ENCODE peak calls at places on chromosomes 16 and 17, in seven cellular contexts. O is heart right ventricle, V is IMR-90, X is neural crest cell, E is HFFc6, H is nephron progenitor cell, U is foreskin keratinocyte. Q is an unnamed sample.
A peak's percentile ranks its signal among the peaks of the same experiment; 100 is the strongest.

GRCh38 chr17:75680431-75680830 is 13.3 kb downstream of the SAP30BP start:
- DNase-seq in O (no peak), V (no peak), X (no peak), E (no peak), H (no peak), U (no peak), Q (no peak)

GRCh38 chr16:29922986-29923501 is 3.0 kb downstream of the KCTD13 start:
- DNase-seq in O (no peak), V (no peak), X (no peak), E (no peak), H (no peak), U (no peak), Q (no peak)

GRCh38 chr17:17420035-17420434 is 56.8 kb upstream of the MED9 start:
- DNase-seq in O (peak; percentile 84), V (no peak), X (no peak), E (no peak), H (no peak), U (no peak), Q (no peak)

GRCh38 chr17:66398059-66398458 is 95.6 kb downstream of the PRKCA start:
- DNase-seq in O (no peak), V (no peak), X (no peak), E (no peak), H (no peak), U (no peak), Q (no peak)

GRCh38 chr17:47698749-47699535 is 5.0 kb downstream of the TBKBP1 start:
- DNase-seq in O (peak; percentile 61), V (peak; percentile 29), X (peak; percentile 76), E (peak; percentile 37), H (peak; percentile 85), U (no peak), Q (no peak)

GRCh38 chr16:30948956-30949654 is at the start of gene ORAI3:
- DNase-seq in O (peak; percentile 81), V (peak; percentile 44), X (peak; percentile 60), E (peak; percentile 62), H (peak; percentile 71), U (no peak), Q (peak; percentile 54)

GRCh38 chr16:1780677-1781072 is 1.7 kb downstream of the SPSB3 start:
- DNase-seq in O (no peak), V (no peak), X (no peak), E (no peak), H (no peak), U (no peak), Q (no peak)

GRCh38 chr16:83887088-83887487 is 11.8 kb upstream of the MLYCD start:
- DNase-seq in O (no peak), V (no peak), X (no peak), E (peak; percentile 28), H (no peak), U (no peak), Q (peak; percentile 16)

GRCh38 chr17:17824119-17824779 is 12.5 kb downstream of the SREBF1 start:
- DNase-seq in O (no peak), V (no peak), X (no peak), E (no peak), H (no peak), U (no peak), Q (no peak)

GRCh38 chr17:44568311-44568710 is 11.0 kb downstream of the FZD2 start:
- DNase-seq in O (no peak), V (no peak), X (no peak), E (no peak), H (no peak), U (no peak), Q (no peak)

DNA sequence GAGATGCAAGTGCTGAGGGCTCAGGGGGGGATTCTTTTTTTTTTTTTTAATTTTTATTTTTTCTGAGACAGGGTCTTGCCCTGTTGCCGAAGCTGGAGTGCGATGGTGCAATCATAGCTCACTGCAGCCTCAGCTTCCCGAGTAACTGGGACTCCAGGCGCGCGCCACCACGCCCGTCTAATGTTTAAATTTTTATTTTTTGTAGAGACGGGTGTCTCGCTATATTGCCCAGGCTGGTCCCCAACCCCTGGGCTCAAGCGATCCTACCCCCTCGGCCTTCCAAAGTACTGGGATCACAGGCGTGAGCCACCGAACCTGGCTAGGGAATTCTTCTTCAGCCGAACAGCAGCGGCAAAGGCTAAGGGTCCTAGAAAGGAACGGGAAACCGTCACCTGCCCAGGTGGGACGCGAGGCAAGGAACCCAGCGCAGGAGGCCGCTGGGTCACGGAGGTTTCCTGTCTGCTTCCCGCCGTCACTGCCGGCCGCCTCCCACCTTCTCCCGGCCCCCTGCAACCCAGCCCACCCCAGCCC is 13.3 kb upstream of the OR1F1 start:
- DNase-seq in O (no peak), V (no peak), X (no peak), E (no peak), H (no peak), U (no peak), Q (no peak)
- TF ChIP-seq CTCF in O (no peak), V (no peak), X (no peak), E (no peak), H (peak; percentile 6), U (no peak), Q (no peak)

DNA sequence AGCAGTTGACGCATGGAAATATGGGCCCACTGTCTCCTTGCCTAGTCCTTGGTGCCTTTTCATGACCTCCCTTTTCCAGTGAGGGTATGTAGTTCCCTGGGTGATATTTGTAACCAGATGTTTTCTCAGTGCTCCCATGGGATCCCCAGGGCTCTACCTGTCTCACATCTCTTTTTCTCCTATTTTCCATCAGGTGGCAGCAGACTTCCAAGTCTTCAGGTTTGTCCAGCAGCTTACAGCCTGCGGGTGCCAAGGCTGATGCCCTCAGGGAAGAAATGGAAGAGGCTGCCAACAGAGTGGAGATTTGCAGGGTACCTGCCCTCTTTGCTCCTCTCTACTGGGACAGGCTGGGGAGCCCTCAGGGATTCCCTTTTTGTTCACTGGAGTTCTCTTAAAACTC is 89.1 kb downstream of the ELAC2 start:
- DNase-seq in O (no peak), V (no peak), X (no peak), E (no peak), H (no peak), U (no peak), Q (peak; percentile 8)
- TF ChIP-seq CTCF in O (no peak), V (no peak), X (peak; percentile 19), E (peak; percentile 28), H (no peak), U (peak; percentile 44), Q (peak; percentile 12)

GRCh38 chr17:42389902-42390301 is 1.7 kb upstream of the STAT3 start:
- DNase-seq in O (no peak), V (no peak), X (no peak), E (no peak), H (no peak), U (no peak), Q (no peak)

GRCh38 chr17:42399948-42400843 is 12.0 kb upstream of the STAT3 start:
- DNase-seq in O (no peak), V (no peak), X (no peak), E (no peak), H (no peak), U (no peak), Q (no peak)

GRCh38 chr17:42392664-42393415 is 4.6 kb upstream of the STAT3 start:
- DNase-seq in O (no peak), V (no peak), X (no peak), E (no peak), H (no peak), U (no peak), Q (peak; percentile 58)

GRCh38 chr17:42399121-42399520 is 10.9 kb upstream of the STAT3 start:
- DNase-seq in O (no peak), V (no peak), X (no peak), E (no peak), H (no peak), U (no peak), Q (no peak)

DNA sequence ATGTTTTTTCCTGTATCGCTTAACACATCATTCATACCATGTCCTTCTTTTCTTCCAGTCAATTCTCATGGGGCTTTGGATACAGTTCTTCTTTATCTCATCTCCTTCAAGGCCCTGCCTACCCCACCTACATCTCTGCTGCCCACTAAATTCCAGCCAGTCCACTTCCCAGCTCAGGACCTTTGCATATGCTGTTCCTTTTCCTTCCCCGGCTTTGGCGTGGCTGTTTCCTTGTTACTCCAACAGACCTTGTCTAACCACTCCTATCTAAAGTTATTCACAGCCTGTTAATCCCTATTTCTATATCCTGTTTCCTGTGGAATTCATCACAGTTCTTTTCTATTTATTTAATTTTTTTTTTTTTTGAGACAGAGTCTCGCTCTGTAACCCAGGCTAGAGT is 6.6 kb upstream of the STAT3 start:
- DNase-seq in O (no peak), V (no peak), X (no peak), E (no peak), H (no peak), U (no peak), Q (no peak)
- TF ChIP-seq CTCF in O (no peak), V (no peak), X (no peak), E (no peak), H (no peak), U (no peak), Q (no peak)

DNA sequence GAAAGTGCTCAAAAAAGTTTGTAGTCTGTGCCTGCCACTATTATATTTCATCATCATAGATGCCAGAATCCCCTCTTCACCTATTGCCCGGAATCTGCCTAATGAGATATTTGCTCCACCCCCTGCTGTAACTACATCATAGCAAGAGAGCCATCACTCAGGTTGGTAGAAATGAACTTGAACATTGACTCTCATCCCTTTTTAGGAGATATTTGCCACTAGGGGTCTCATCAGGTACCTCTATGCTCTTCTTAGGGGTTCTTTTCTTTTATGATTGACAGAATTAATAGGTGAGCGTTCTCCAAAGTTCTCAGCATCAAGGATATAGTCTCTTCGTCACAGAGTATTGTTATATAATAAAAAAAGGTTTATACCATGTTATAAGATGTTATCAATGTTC is 20.0 kb downstream of the ANKS4B start:
- DNase-seq in O (no peak), V (no peak), X (no peak), E (no peak), H (no peak), U (no peak), Q (no peak)
- TF ChIP-seq CTCF in O (no peak), V (no peak), X (no peak), E (no peak), H (no peak), U (peak; percentile 6), Q (no peak)

DNA sequence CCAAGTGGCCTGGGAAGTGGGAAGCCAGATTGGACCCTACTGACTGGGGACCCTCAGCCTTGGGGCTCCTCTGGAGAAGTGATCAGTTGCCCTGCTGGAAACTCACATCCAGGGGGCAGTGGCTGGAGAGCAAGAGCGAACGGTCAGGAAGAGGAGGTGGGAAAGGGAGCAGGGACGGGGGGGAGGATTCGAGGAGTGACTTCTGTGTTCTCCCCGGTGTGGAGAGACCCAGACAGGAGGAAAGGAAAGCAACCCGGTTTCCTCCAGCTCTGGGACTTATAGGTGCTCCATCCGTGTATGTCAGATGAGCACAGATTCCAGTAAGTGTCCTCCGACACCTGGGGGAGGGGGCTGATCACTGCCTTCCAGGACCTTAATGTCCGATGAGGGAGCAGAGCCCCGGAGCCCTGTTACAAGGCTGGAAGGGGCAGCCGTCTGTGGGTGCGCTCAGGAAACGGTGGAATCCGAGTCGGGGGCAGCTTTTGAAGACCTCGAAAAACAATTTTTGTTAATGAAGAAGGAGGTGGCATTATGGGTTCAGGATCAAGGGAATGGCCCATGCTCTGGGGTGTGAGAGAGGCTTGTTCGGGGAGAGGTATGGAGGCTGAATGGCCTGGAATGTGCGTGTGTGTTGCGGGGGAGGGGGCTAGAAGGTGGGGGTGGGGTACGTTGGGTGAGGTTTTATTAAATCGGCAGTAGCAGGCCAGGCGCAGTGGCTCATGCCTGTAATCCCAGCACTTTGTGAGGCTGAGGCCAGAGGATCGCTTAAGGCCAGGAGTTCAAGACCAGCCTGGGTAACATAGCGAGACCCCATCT is 34.8 kb upstream of the NDRG4 start:
- DNase-seq in O (peak; percentile 59), V (no peak), X (peak; percentile 25), E (no peak), H (peak; percentile 42), U (no peak), Q (no peak)
- TF ChIP-seq CTCF in O (peak; percentile 14), V (no peak), X (peak; percentile 32), E (peak; percentile 21), H (peak; percentile 8), U (no peak), Q (peak; percentile 1)